ENCODE peak calls at places on chromosomes 13 and 19, in nine cellular contexts. V is tibial artery; M is psoas muscle; R is small intestine; S is RWPE1; H is pancreas; T is SJSA1; G is effector memory CD4-positive, alpha-beta T cell; O is neural progenitor cell. E is an unnamed sample.

GRCh38 chr13:85771856-85772255 is 27.4 kb downstream of the SLITRK6 start:
- DNase-seq in V (no peak), H (no peak), M (no peak), O (no peak), S (no peak), R (no peak), G (no peak), T (no peak), E (no peak)

GRCh38 chr19:35106291-35106583 is 9.4 kb upstream of the FXYD3 start:
- DNase-seq in T (no peak), H (no peak), M (no peak), V (no peak), G (no peak), S (no peak), O (no peak), R (no peak), E (no peak)

GRCh38 chr13:55394470-55394869 is 1746.2 kb upstream of the PRR20A start:
- DNase-seq in O (no peak), S (no peak), H (no peak), V (no peak), R (no peak), M (no peak), G (no peak), T (no peak), E (no peak)

GRCh38 chr19:10762656-10763055 is 44.8 kb downstream of the DNM2 start:
- DNase-seq in G (peak), M (no peak), H (no peak), R (peak), O (no peak), T (no peak), S (peak), V (no peak), E (no peak)

GRCh38 chr13:60398949-60399589 is 2.0 kb downstream of the TDRD3 start:
- DNase-seq in O (no peak), T (no peak), M (no peak), G (no peak), V (no peak), H (peak), R (peak), S (no peak), E (no peak)

GRCh38 chr13:114140909-114141255 is 8.5 kb upstream of the RASA3 start:
- DNase-seq in V (peak), S (no peak), O (no peak), M (no peak), G (no peak), R (no peak), T (no peak), H (no peak), E (no peak)

GRCh38 chr13:43567608-43568007 is 219.2 kb downstream of the ENOX1 start:
- DNase-seq in M (no peak), T (no peak), V (no peak), G (no peak), R (no peak), O (no peak), H (no peak), S (peak), E (no peak)

GRCh38 chr13:57878291-57878690 is 246.7 kb downstream of the PCDH17 start:
- DNase-seq in R (no peak), O (no peak), S (no peak), M (no peak), V (no peak), G (no peak), T (no peak), H (no peak), E (no peak)

GRCh38 chr13:98752111-98752941 is at the start of gene SLC15A1:
- DNase-seq in S (no peak), M (no peak), G (no peak), O (peak), T (peak), R (peak), V (no peak), H (no peak), E (no peak)

GRCh38 chr13:32125221-32125621 is 93.6 kb downstream of the FRY start:
- DNase-seq in T (no peak), O (no peak), R (no peak), S (no peak), M (no peak), H (no peak), G (no peak), V (no peak), E (no peak)

GRCh38 chr13:32323912-32324311 is 8.6 kb downstream of the BRCA2 start:
- DNase-seq in S (peak), H (no peak), O (no peak), T (no peak), M (no peak), G (no peak), V (no peak), R (no peak), E (no peak)

GRCh38 chr19:9906475-9907087 is 29.7 kb downstream of the OLFM2 start:
- DNase-seq in T (no peak), M (no peak), O (peak), R (no peak), G (no peak), S (no peak), H (no peak), V (no peak), E (peak)

GRCh38 chr13:20170931-20171330 is 10.1 kb upstream of the GJA3 start:
- DNase-seq in M (no peak), R (no peak), O (no peak), S (no peak), G (no peak), H (no peak), T (no peak), V (no peak), E (no peak)

GRCh38 chr19:33868821-33869412 is 72.2 kb downstream of the KCTD15 start:
- DNase-seq in H (no peak), M (peak), R (no peak), G (no peak), O (peak), T (peak), V (no peak), S (peak), E (peak)

GRCh38 chr13:76980075-76980718 is 11.7 kb upstream of the CLN5 start:
- DNase-seq in T (peak), R (peak), G (peak), M (peak), V (peak), S (peak), H (peak), O (peak), E (peak)

GRCh38 chr13:24161010-24161775 is 673 bp downstream of the SPATA13 start:
- DNase-seq in H (peak), M (peak), V (peak), S (peak), O (peak), T (no peak), R (peak), G (peak), E (no peak)

GRCh38 chr19:57712222-57712621 is 3.2 kb upstream of the ZNF154 start:
- DNase-seq in H (no peak), T (no peak), V (no peak), S (no peak), R (no peak), G (no peak), M (no peak), O (no peak), E (no peak)

GRCh38 chr19:31347356-31347755 is 1.9 kb downstream of the TSHZ3 start:
- DNase-seq in H (no peak), S (no peak), T (no peak), V (no peak), G (no peak), R (no peak), M (no peak), O (no peak), E (no peak)

GRCh38 chr19:12789098-12789903 is 2.0 kb upstream of the JUNB start:
- DNase-seq in O (peak), H (no peak), V (no peak), G (no peak), R (peak), M (no peak), T (no peak), S (peak), E (no peak)

GRCh38 chr19:7395793-7396192 is 47.1 kb downstream of the ARHGEF18 start:
- DNase-seq in R (peak), H (no peak), S (no peak), G (no peak), V (no peak), T (no peak), O (no peak), M (no peak), E (no peak)

GRCh38 chr13:110306340-110306959 is 507 bp downstream of the COL4A1 start:
- DNase-seq in S (no peak), G (no peak), R (no peak), V (peak), O (peak), M (no peak), T (peak), H (no peak), E (no peak)

GRCh38 chr19:8361921-8362793 is 1.8 kb upstream of the ANGPTL4 start:
- DNase-seq in M (peak), G (no peak), R (peak), T (peak), H (peak), S (peak), O (no peak), V (peak), E (peak)

GRCh38 chr13:61128850-61129645 is 286.6 kb downstream of the PCDH20 start:
- DNase-seq in M (no peak), V (no peak), H (no peak), G (no peak), S (no peak), O (no peak), R (no peak), T (no peak), E (no peak)

GRCh38 chr19:50266896-50267295 is 62.3 kb downstream of the KCNC3 start:
- DNase-seq in O (peak), M (no peak), S (peak), R (peak), H (no peak), G (no peak), T (no peak), V (no peak), E (no peak)

GRCh38 chr13:99009987-99010551 is 32.2 kb upstream of the DOCK9 start:
- DNase-seq in G (no peak), M (no peak), S (no peak), T (peak), O (no peak), R (no peak), H (no peak), V (no peak), E (no peak)

GRCh38 chr13:78182813-78183212 is 264.2 kb upstream of the EDNRB start:
- DNase-seq in H (no peak), O (no peak), G (no peak), T (no peak), V (no peak), M (no peak), R (no peak), S (no peak), E (no peak)

GRCh38 chr13:78176880-78177279 is 258.2 kb upstream of the EDNRB start:
- DNase-seq in V (no peak), H (no peak), R (no peak), G (no peak), M (no peak), S (no peak), T (no peak), O (no peak), E (no peak)

DNA sequence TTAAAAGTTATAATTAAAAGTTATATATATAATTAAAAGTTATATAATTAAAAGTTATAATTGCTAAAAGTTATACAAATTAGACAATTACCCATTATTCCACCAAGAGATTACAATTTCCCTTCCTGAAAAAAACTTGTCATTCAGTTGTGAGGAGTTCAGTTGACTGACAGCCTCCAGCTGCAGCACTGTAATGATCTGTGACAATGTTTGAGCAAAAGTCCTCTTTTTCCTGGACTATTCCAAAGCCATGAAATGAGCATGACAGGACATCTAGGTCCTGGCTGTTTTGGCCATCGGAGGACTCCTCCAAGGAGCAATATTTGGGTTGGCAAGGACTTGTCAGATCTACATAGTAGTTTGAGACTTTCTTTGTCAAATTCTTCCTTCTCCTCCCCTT is 258.7 kb upstream of the EDNRB start:
- DNase-seq in S (no peak), V (no peak), T (no peak), R (no peak), O (no peak), M (no peak), G (no peak), H (no peak), E (no peak)
- H3K27ac ChIP-seq in S (no peak), V (no peak), T (no peak), R (no peak), O (no peak), M (no peak), G (no peak), H (no peak), E (no peak)

GRCh38 chr13:41465215-41465907 is 8.0 kb downstream of the RGCC start:
- DNase-seq in S (peak), O (no peak), T (no peak), V (no peak), M (peak), G (peak), H (no peak), R (peak), E (no peak)
- H3K27ac ChIP-seq in S (no peak), O (no peak), T (no peak), V (no peak), M (peak), G (peak), H (no peak), R (peak), E (peak)

GRCh38 chr19:43354305-43354627 is 780 bp downstream of the CD177 start:
- DNase-seq in S (no peak), V (no peak), T (no peak), G (no peak), M (no peak), H (peak), O (peak), R (no peak), E (no peak)
- H3K27ac ChIP-seq in S (no peak), V (no peak), T (no peak), G (no peak), M (no peak), H (no peak), O (no peak), R (no peak), E (no peak)

DNA sequence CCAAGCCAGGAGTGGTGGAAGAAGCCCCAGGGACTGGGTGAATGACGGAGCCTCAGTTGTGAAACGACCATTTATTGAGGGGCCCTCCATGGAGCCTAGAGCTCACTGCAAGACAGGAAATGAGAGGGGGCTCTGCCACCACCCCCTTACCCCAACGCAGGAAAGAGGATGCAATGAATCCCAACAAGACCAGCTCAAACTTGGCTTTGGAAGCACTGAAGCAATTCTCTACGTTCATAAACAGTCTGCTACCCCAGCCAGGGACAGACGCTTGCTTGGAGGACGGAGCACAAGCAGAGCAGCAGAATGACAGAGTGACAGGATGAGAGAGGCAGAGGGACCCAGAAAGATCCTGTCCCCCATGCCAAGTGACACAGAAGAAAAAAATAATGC is 1.0 kb downstream of the PRKACA start:
- DNase-seq in T (no peak), R (no peak), M (no peak), S (no peak), O (no peak), G (no peak), H (no peak), V (no peak), E (no peak)
- H3K27ac ChIP-seq in T (no peak), R (no peak), M (peak), S (peak), O (no peak), G (no peak), H (no peak), V (peak), E (peak)

DNA sequence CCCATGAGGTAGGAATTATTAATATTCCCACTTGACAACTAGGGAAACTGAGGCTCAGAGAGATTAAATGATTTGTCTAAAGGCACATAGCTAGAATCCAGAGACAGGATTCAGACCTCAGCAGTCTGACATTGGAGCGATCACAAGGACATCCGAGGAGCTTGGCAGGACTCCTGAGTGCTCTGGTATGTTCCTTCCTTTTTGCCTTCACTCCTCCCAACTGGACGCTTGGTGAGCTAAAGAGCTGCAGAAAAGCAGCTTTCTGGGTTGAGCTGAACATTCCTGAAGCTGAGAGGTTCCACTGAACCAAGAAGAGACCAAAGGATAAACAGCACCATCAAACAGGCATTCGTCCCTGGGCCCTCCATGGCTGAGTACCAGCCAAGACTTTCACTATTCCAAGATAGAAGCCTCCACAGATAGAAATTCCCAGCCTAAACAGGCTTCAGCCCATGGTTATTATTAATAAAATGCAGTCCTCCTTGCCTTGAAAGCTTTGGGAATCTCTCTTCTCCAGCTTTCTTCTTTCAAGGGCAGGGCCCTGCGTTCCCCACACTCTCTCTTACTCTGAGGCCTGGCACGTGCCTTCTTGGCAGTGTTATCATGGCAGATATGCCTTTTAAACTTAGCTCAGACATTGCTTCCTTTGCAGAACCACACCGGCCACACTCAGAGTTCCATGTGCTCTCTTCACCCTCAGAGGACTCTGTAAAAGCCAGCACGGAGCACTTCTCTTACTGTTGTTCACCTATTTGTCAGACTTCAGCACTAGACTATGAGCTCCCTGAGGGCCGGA is 97.1 kb downstream of the CYSLTR2 start:
- DNase-seq in S (no peak), V (peak), T (no peak), O (no peak), G (no peak), M (peak), H (no peak), R (no peak), E (no peak)
- H3K27ac ChIP-seq in S (no peak), V (peak), T (no peak), O (no peak), G (no peak), M (peak), H (no peak), R (no peak), E (no peak)